ENCODE peak calls at places on chromosome 10, in eight cellular contexts. N is activated T-helper 1 cell treated with Interleukin-2 at 50 U/mL for 16 hours; X is T-helper 2 cell; W is astrocyte of the hippocampus; H is EH; U is Daoy; J is stimulated activated CD4-positive, alpha-beta T cell treated with anti-CD3 and anti-CD28 coated beads, Interleukin-4, amount 100 ng/mL, for 4 hours; A is GM23338. M is an unnamed sample.

GRCh38 chr10:68559872-68560200 is 301 bp upstream of the TET1 start:
- DNase-seq in H (no peak), N (no peak), J (no peak), W (no peak), U (no peak), A (no peak), X (no peak), M (no peak)

GRCh38 chr10:119538632-119539358 is 3.7 kb downstream of the RGS10 start:
- DNase-seq in A (no peak), J (peak; percentile 30), N (peak; percentile 20), W (no peak), X (no peak), H (peak; percentile 43), U (no peak), M (no peak)

GRCh38 chr10:130424418-130424817 is 288.2 kb downstream of the GLRX3 start:
- DNase-seq in A (no peak), J (no peak), N (no peak), W (no peak), H (no peak), U (no peak), X (no peak), M (no peak)

GRCh38 chr10:74292871-74293427 is 141.9 kb downstream of the ADK start:
- DNase-seq in W (peak; percentile 73), U (peak; percentile 39), X (no peak), H (peak; percentile 82), N (no peak), A (no peak), J (no peak), M (peak; percentile 18)

GRCh38 chr10:10872035-10872673 is 145.5 kb upstream of the CELF2 start:
- DNase-seq in A (peak; percentile 46), U (peak; percentile 33), X (no peak), H (peak; percentile 97), J (no peak), N (no peak), W (peak; percentile 93), M (peak; percentile 6)

GRCh38 chr10:122186822-122187810 is 84.0 kb upstream of the BTBD16 start:
- DNase-seq in W (peak; percentile 31), U (peak; percentile 20), A (no peak), H (no peak), J (no peak), N (no peak), X (no peak), M (no peak)

GRCh38 chr10:132809237-132810140 is 23.5 kb upstream of the NKX6-2 start:
- DNase-seq in A (no peak), W (no peak), N (no peak), U (no peak), H (no peak), J (no peak), X (no peak), M (no peak)

GRCh38 chr10:102009801-102010425 is 46.1 kb downstream of the ARMH3 start:
- DNase-seq in U (peak; percentile 73), X (no peak), H (peak; percentile 93), J (peak; percentile 24), A (peak; percentile 91), N (no peak), W (peak; percentile 93), M (peak; percentile 94)

GRCh38 chr10:5887029-5887428 is 2.7 kb downstream of the ANKRD16 start:
- DNase-seq in N (no peak), H (peak; percentile 24), X (no peak), U (no peak), A (no peak), J (no peak), W (no peak), M (no peak)

GRCh38 chr10:101285519-101286070 is 56.3 kb upstream of the LBX1 start:
- DNase-seq in X (no peak), W (no peak), N (no peak), U (no peak), H (no peak), A (peak; percentile 88), J (no peak), M (no peak)

GRCh38 chr10:36880898-36881297 is 244.5 kb upstream of the ANKRD30A start:
- DNase-seq in U (peak; percentile 10), H (peak; percentile 46), X (no peak), W (peak; percentile 41), A (peak; percentile 60), J (no peak), N (no peak), M (peak; percentile 5)

GRCh38 chr10:19683326-19683725 is 132.9 kb upstream of the PLXDC2 start:
- DNase-seq in A (no peak), H (no peak), U (no peak), J (no peak), X (no peak), W (no peak), N (no peak), M (no peak)

GRCh38 chr10:99343262-99343661 is 14.1 kb downstream of the CNNM1 start:
- DNase-seq in X (no peak), N (no peak), W (no peak), H (no peak), J (no peak), U (no peak), A (no peak), M (no peak)

GRCh38 chr10:118139321-118139720 is 92.6 kb upstream of the RAB11FIP2 start:
- DNase-seq in A (no peak), W (peak; percentile 22), J (no peak), H (peak; percentile 3), N (no peak), X (no peak), U (peak; percentile 10), M (no peak)

GRCh38 chr10:26430641-26431163 is 7.4 kb upstream of the APBB1IP start:
- DNase-seq in U (no peak), N (no peak), A (no peak), X (no peak), J (no peak), H (peak; percentile 72), W (no peak), M (no peak)

M was measured in ACHN.